ENCODE peak calls at places on chromosome 2, in seven cellular contexts. W is fibroblast of the aortic adventitia, G is epithelial cell of esophagus, E is GM12892, M is NCI-H1105 treated with DMSO at 0.1 percent for 48 hours, A is ureter, U is HEK293T. F is an unnamed sample.

GRCh38 chr2:12070153-12070552 is 323.7 kb downstream of the LPIN1 start:
- DNase-seq in E (no peak), A (no peak), G (no peak), M (no peak), U (no peak), W (no peak), F (no peak)

GRCh38 chr2:150610670-150611279 is 123.3 kb upstream of the RND3 start:
- DNase-seq in E (no peak), U (peak), M (peak), G (peak), A (no peak), W (peak), F (peak)

GRCh38 chr2:174835797-174836255 is 71.6 kb upstream of the CHRNA1 start:
- DNase-seq in A (no peak), M (no peak), E (no peak), W (peak), U (no peak), G (peak), F (no peak)

GRCh38 chr2:16508061-16508851 is 157.4 kb downstream of the CYRIA start:
- DNase-seq in M (peak), A (no peak), E (peak), U (peak), W (no peak), G (peak), F (peak)

GRCh38 chr2:224141304-224141703 is 102.2 kb upstream of the SERPINE2 start:
- DNase-seq in M (no peak), E (no peak), G (no peak), U (no peak), A (no peak), W (no peak), F (no peak)

GRCh38 chr2:54872783-54873182 is 149.3 kb downstream of the EML6 start:
- DNase-seq in U (no peak), E (no peak), W (no peak), G (no peak), A (no peak), M (no peak), F (no peak)

GRCh38 chr2:225512873-225513580 is 113.5 kb downstream of the NYAP2 start:
- DNase-seq in A (no peak), M (no peak), W (peak), U (no peak), E (no peak), G (peak), F (no peak)

GRCh38 chr2:240393831-240394410 is 41.5 kb upstream of the GPC1 start:
- DNase-seq in M (no peak), A (no peak), W (no peak), E (no peak), G (no peak), U (no peak), F (no peak)

GRCh38 chr2:219249203-219249980 is 3.7 kb upstream of the TUBA4B start:
- DNase-seq in A (peak), G (peak), W (peak), M (peak), U (no peak), E (no peak), F (no peak)

GRCh38 chr2:241603686-241604085 is 33.3 kb downstream of the THAP4 start:
- DNase-seq in G (no peak), W (no peak), M (no peak), U (no peak), E (no peak), A (no peak), F (no peak)

GRCh38 chr2:218401834-218402370 is 2.2 kb downstream of the CTDSP1 start:
- DNase-seq in W (no peak), M (no peak), G (no peak), E (no peak), A (no peak), U (no peak), F (no peak)

GRCh38 chr2:201024518-201024917 is 47.0 kb downstream of the HYCC2 start:
- DNase-seq in U (no peak), W (no peak), G (no peak), E (no peak), M (no peak), A (no peak), F (no peak)

GRCh38 chr2:241891315-241891987 is 21.9 kb downstream of the RTP5 start:
- DNase-seq in G (no peak), W (no peak), E (no peak), A (no peak), M (no peak), U (no peak), F (no peak)

GRCh38 chr2:56267412-56267788 is 83.6 kb downstream of the CCDC85A start:
- DNase-seq in W (no peak), E (no peak), U (no peak), G (no peak), M (no peak), A (no peak), F (no peak)

GRCh38 chr2:201470821-201471731 is 19.5 kb downstream of the STRADB start:
- DNase-seq in W (peak), U (no peak), A (no peak), E (no peak), G (peak), M (no peak), F (no peak)

GRCh38 chr2:54347622-54348021 is 91.6 kb upstream of the TSPYL6 start:
- DNase-seq in M (no peak), W (no peak), U (no peak), G (no peak), E (no peak), A (no peak), F (no peak)

GRCh38 chr2:54557601-54558187 is 101.6 kb downstream of the SPTBN1 start:
- DNase-seq in G (peak), W (peak), A (peak), E (no peak), U (peak), M (peak), F (peak)

GRCh38 chr2:187842978-187843847 is 289.0 kb upstream of the TFPI start:
- DNase-seq in M (peak), G (peak), E (no peak), U (peak), A (no peak), W (peak), F (peak)

GRCh38 chr2:234458466-234458865 is 38.4 kb downstream of the ARL4C start:
- DNase-seq in E (no peak), W (peak), G (no peak), U (no peak), A (no peak), M (no peak), F (no peak)

F was measured in SK-N-DZ.